ENCODE peak calls at places on chromosomes 12 and 14, in seven cellular contexts. M is body of pancreas, P is GM23338, C is aorta, T is transverse colon, S is neural progenitor cell, W is A549. G is an unnamed sample.

GRCh38 chr12:25482637-25483036 is 70.4 kb downstream of the LMNTD1 start:
- DNase-seq in P (no peak), W (no peak), T (no peak), M (no peak), S (no peak), C (no peak), G (no peak)

GRCh38 chr12:120666577-120667390 is 20.2 kb upstream of the MLEC start:
- DNase-seq in M (no peak), S (no peak), T (no peak), P (no peak), W (no peak), C (no peak), G (no peak)

GRCh38 chr12:73659802-73660201 is 877.8 kb upstream of the ATXN7L3B start:
- DNase-seq in P (no peak), C (no peak), T (no peak), W (no peak), S (no peak), M (no peak), G (no peak)

GRCh38 chr14:34781242-34781641 is 66.8 kb upstream of the CFL2 start:
- DNase-seq in C (peak), P (no peak), S (no peak), T (no peak), M (no peak), W (no peak), G (no peak)

GRCh38 chr12:131695968-131696367 is 14.9 kb upstream of the SFSWAP start:
- DNase-seq in S (no peak), M (no peak), T (no peak), P (no peak), W (no peak), C (no peak), G (no peak)

GRCh38 chr14:92397140-92397815 is 74.3 kb downstream of the SLC24A4 start:
- DNase-seq in S (no peak), W (peak), P (no peak), M (no peak), C (no peak), T (no peak), G (no peak)

GRCh38 chr14:92677087-92677668 is 71.2 kb downstream of the LGMN start:
- DNase-seq in M (no peak), W (no peak), T (no peak), S (no peak), P (no peak), C (peak), G (no peak)

GRCh38 chr14:78446807-78447206 is 276.6 kb downstream of the NRXN3 start:
- DNase-seq in T (no peak), P (peak), S (peak), C (no peak), W (no peak), M (no peak), G (no peak)

GRCh38 chr14:105392161-105393090 is 5.9 kb upstream of the TEX22 start:
- DNase-seq in T (no peak), S (no peak), M (no peak), C (peak), W (no peak), P (no peak), G (no peak)

GRCh38 chr14:96114002-96114401 is 74.8 kb downstream of the C14orf132 start:
- DNase-seq in M (no peak), W (no peak), T (no peak), C (no peak), S (no peak), P (no peak), G (no peak)

GRCh38 chr12:93990832-93991748 is 157.3 kb upstream of the PLXNC1 start:
- DNase-seq in W (no peak), S (peak), P (peak), M (peak), T (no peak), C (no peak), G (peak)

GRCh38 chr14:55297611-55298323 is 26.5 kb downstream of the FBXO34 start:
- DNase-seq in M (peak), W (no peak), S (no peak), T (peak), P (peak), C (no peak), G (peak)

GRCh38 chr12:82019533-82019932 is 260.4 kb upstream of the PPFIA2 start:
- DNase-seq in P (peak), T (no peak), S (peak), M (no peak), W (no peak), C (no peak), G (peak)

GRCh38 chr14:24395609-24396580 is 2.9 kb upstream of the NYNRIN start:
- DNase-seq in C (peak), S (no peak), M (no peak), W (no peak), P (no peak), T (no peak), G (no peak)

GRCh38 chr14:24398298-24398942 is 383 bp upstream of the NYNRIN start:
- DNase-seq in S (peak), C (no peak), M (no peak), T (peak), W (no peak), P (peak), G (no peak)

GRCh38 chr14:24399981-24400718 is 1.3 kb downstream of the NYNRIN start:
- DNase-seq in T (no peak), M (no peak), P (no peak), S (no peak), W (no peak), C (peak), G (no peak)

GRCh38 chr14:24398943-24399801 is at the start of gene NYNRIN:
- DNase-seq in C (peak), S (peak), T (peak), P (peak), M (peak), W (no peak), G (peak)

GRCh38 chr14:24397639-24398297 is 1.0 kb upstream of the NYNRIN start:
- DNase-seq in W (no peak), T (no peak), M (no peak), S (peak), P (no peak), C (no peak), G (no peak)
- H3K27ac ChIP-seq in W (no peak), T (peak), M (peak), S (no peak), P (no peak), C (no peak), G (no peak)

GRCh38 chr12:103840399-103840880 is 594 bp downstream of the NT5DC3 start:
- DNase-seq in M (no peak), C (peak), P (no peak), S (no peak), T (peak), W (peak), G (no peak)

GRCh38 chr12:103839893-103840292 is 1.1 kb downstream of the NT5DC3 start:
- DNase-seq in M (no peak), P (no peak), C (no peak), S (no peak), W (no peak), T (no peak), G (no peak)

GRCh38 chr12:103839103-103839502 is 1.9 kb downstream of the NT5DC3 start:
- DNase-seq in C (no peak), M (peak), T (no peak), P (no peak), W (no peak), S (no peak), G (no peak)

GRCh38 chr12:103836345-103836744 is 4.7 kb downstream of the NT5DC3 start:
- DNase-seq in W (no peak), S (no peak), P (no peak), T (no peak), C (no peak), M (no peak), G (no peak)

DNA sequence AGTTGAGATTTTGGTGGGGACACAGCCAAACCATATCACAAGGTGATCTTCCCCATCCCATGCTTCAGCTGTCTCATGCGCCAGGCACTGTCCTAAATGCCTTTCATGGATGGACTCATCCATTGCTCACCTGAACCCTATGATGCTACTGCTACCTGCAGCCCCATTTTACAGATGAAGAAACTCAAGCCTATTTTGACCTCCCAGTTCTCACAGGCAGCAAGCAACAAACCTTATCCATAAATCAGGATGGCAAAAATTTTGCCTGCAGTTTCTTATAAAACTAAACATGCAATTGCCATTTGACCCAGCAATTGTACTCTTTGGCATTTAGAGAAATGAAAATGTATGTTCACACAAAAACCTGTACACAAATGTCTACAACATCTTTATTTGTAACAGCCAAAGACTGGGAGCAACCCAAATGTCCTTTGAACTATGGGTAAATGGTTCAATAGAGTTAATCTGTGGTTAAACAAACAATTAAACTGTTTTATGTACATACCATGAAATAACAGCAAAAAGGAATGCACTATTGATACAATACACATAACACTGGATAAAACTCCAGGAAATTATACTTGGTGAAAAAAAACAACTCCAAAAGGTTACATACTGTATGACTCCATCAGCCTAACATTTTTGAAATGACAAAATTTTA is 2.6 kb downstream of the NT5DC3 start:
- DNase-seq in W (no peak), T (no peak), C (no peak), S (no peak), P (no peak), M (no peak), G (no peak)
- H3K4me3 ChIP-seq in W (no peak), T (peak), C (peak), S (no peak), P (no peak), M (no peak), G (no peak)

GRCh38 chr14:24365600-24366374 is 2.2 kb upstream of the NFATC4 start:
- DNase-seq in M (peak), S (peak), T (peak), P (peak), C (peak), W (peak), G (peak)

GRCh38 chr14:24366664-24367505 is 1.1 kb upstream of the NFATC4 start:
- DNase-seq in P (peak), T (peak), M (peak), W (peak), C (peak), S (peak), G (peak)

GRCh38 chr14:24366375-24366663 is 1.7 kb upstream of the NFATC4 start:
- DNase-seq in M (no peak), C (no peak), P (no peak), S (no peak), W (no peak), T (no peak), G (no peak)

GRCh38 chr14:24363401-24363800 is 4.6 kb upstream of the NFATC4 start:
- DNase-seq in M (no peak), S (no peak), W (no peak), T (no peak), C (no peak), P (no peak), G (no peak)

DNA sequence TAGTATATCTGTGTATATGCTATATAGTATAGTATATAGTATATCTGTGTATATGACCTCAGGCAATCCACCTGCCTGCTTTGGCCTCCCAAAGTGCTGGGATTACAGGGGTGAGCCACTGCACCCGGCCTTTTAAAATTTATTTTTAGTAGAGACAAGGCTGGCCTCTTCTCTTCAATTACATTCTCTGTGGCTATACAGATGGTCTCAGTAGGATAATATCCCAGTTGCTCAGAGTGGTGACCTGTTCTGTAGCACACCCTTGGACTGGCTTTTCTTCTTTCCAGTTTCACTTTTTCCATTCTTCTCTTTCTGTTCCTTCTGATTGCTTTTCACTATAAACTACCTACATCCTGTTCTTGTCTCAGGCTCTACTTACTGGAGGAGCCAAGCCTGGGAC is 3.1 kb upstream of the NFATC4 start:
- DNase-seq in M (no peak), T (no peak), P (no peak), S (no peak), C (no peak), W (no peak), G (no peak)
- H3K27ac ChIP-seq in M (peak), T (peak), P (no peak), S (no peak), C (no peak), W (no peak), G (no peak)

DNA sequence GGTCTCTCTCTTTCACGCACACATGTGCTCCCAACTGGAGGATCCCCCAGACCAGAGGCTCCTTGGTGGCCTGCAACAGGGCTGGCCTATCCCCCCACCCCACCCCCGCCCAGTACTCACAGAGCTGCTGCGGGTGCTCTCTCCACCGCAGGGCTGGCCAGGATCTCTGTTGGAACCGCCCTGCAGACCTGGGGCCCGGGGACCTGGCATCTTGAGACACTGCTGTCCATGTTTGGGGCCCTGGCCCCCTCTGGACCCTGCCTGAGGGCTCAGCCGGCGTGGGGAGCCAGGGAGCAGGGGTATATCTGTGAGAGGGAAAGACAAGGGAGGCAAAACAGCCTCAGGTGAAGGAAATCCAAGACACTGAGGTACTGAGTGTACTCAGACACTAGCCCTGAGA is 22.6 kb downstream of the ANO2 start:
- DNase-seq in T (no peak), W (no peak), S (no peak), P (no peak), C (no peak), M (no peak), G (no peak)
- H3K4me3 ChIP-seq in T (no peak), W (no peak), S (no peak), P (no peak), C (no peak), M (no peak), G (no peak)

DNA sequence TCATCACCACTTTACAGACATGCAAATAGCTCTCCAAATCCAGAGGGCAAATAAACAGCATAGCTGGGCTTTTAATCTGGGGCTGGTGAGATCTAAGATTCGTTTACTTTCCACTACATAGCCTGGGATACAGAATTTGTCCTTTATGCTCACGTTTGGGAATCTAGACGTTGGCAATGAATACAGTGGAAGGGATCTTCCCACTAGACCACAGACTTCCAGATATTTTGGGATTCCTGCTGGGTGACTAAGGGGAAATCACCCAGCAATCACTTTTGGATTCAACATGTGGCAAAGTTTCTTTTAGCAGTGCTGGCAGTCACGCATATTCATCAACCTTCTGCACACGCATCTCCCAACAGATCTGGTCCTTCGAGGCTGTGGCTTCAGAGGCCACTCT is 23.5 kb downstream of the APPL2 start:
- DNase-seq in M (no peak), T (no peak), P (no peak), W (no peak), C (no peak), S (no peak), G (no peak)
- H3K27ac ChIP-seq in M (no peak), T (no peak), P (peak), W (no peak), C (no peak), S (no peak), G (no peak)

GRCh38 chr12:5456906-5457305 is 25.0 kb downstream of the NTF3 start:
- DNase-seq in P (peak), S (no peak), M (no peak), W (no peak), T (no peak), C (no peak), G (no peak)
- H3K4me3 ChIP-seq in P (no peak), S (no peak), M (no peak), W (no peak), T (no peak), C (no peak), G (no peak)

GRCh38 chr14:54278087-54278486 is 118.7 kb upstream of the CDKN3 start:
- DNase-seq in M (no peak), S (no peak), P (no peak), T (no peak), W (no peak), C (no peak), G (no peak)
- H3K27ac ChIP-seq in M (no peak), S (no peak), P (no peak), T (no peak), W (no peak), C (no peak), G (no peak)